ENCODE peak calls at places on chromosomes 3 and 15, in four cellular contexts. One of them, this sample, is unnamed.

GRCh38 chr3:38089163-38089562 is 47.8 kb downstream of the ACAA1 start:
- DNase-seq in HepG2: no peak
- DNase-seq in SK-N-SH: no peak
- DNase-seq in GM12878: no peak
- DNase-seq in this sample: no peak

GRCh38 chr3:172470588-172470987 is 22.3 kb upstream of the GHSR start:
- DNase-seq in HepG2: no peak
- DNase-seq in SK-N-SH: no peak
- DNase-seq in GM12878: no peak
- DNase-seq in this sample: no peak

GRCh38 chr15:84817461-84818081 is 415 bp downstream of the ALPK3 start:
- DNase-seq in HepG2: no peak
- DNase-seq in SK-N-SH: peak; percentile 48
- DNase-seq in GM12878: no peak
- DNase-seq in this sample: no peak

GRCh38 chr15:70152070-70152480 is 54.4 kb upstream of the TLE3 start:
- DNase-seq in HepG2: no peak
- DNase-seq in SK-N-SH: no peak
- DNase-seq in GM12878: no peak
- DNase-seq in this sample: peak; percentile 18

GRCh38 chr15:70703066-70703465 is 60.3 kb downstream of the UACA start:
- DNase-seq in HepG2: no peak
- DNase-seq in SK-N-SH: no peak
- DNase-seq in GM12878: no peak
- DNase-seq in this sample: no peak

GRCh38 chr3:196080517-196080841 is 1.4 kb downstream of the TFRC start:
- DNase-seq in HepG2: no peak
- DNase-seq in SK-N-SH: no peak
- DNase-seq in GM12878: no peak
- DNase-seq in this sample: no peak

GRCh38 chr15:58357529-58358476 is 74.0 kb upstream of the LIPC start:
- DNase-seq in HepG2: no peak
- DNase-seq in SK-N-SH: no peak
- DNase-seq in GM12878: no peak
- DNase-seq in this sample: peak; percentile 76

GRCh38 chr15:69634860-69635259 is 182.2 kb downstream of the RPLP1 start:
- DNase-seq in HepG2: no peak
- DNase-seq in SK-N-SH: no peak
- DNase-seq in GM12878: no peak
- DNase-seq in this sample: no peak

GRCh38 chr15:29170496-29170895 is 99.1 kb downstream of the NSMCE3 start:
- DNase-seq in HepG2: no peak
- DNase-seq in SK-N-SH: no peak
- DNase-seq in GM12878: no peak
- DNase-seq in this sample: no peak

GRCh38 chr3:66077973-66078372 is 39.3 kb upstream of the MAGI1 start:
- DNase-seq in HepG2: no peak
- DNase-seq in SK-N-SH: no peak
- DNase-seq in GM12878: no peak
- DNase-seq in this sample: no peak

DNA sequence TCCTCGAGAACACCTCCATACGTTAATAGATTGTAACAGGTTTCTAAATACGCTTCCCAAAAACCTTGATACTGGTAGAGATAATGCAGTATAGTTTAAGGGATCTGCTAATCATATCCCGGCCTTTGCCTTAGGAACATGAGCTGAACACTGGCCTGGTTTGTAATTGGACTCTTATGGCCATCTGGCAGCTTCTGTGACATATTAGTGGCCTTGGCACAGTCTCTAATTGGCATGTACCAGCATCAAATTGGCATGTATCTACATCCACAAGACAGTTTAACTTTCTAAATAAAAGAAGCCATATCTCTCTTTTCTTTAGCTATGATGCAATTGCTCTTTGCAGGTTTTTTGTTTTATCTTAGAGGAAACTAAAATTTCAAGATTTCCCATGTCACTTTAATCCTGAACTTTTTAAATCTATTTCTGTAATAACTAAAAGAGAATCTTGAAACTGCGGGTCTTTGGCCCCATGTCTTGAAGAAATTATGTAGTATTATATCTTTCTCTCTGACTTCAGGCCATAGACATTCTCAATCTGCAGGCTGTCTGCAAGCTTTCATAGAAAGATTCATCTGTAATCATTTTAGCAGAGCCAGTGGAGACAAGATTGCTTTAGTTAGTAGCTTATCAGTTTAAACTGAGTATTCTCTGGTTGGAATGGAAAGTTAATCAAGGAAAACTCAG is 44.7 kb upstream of the FILIP1L start:
- DNase-seq in HepG2: no peak
- DNase-seq in SK-N-SH: peak; percentile 74
- DNase-seq in GM12878: no peak
- DNase-seq in this sample: no peak
- TF ChIP-seq MXI1 in HepG2: no peak
- TF ChIP-seq MXI1 in SK-N-SH: no peak
- TF ChIP-seq MXI1 in GM12878: no peak
- TF ChIP-seq MXI1 in this sample: no peak

GRCh38 chr3:122322095-122323075 is 2.7 kb upstream of the CSTA start:
- DNase-seq in HepG2: no peak
- DNase-seq in SK-N-SH: no peak
- DNase-seq in GM12878: no peak
- DNase-seq in this sample: no peak
- TF ChIP-seq MXI1 in HepG2: no peak
- TF ChIP-seq MXI1 in SK-N-SH: no peak
- TF ChIP-seq MXI1 in GM12878: no peak
- TF ChIP-seq MXI1 in this sample: no peak

GRCh38 chr3:156816091-156816793 is 9.9 kb upstream of the LEKR1 start:
- DNase-seq in HepG2: no peak
- DNase-seq in SK-N-SH: no peak
- DNase-seq in GM12878: no peak
- DNase-seq in this sample: peak; percentile 79

GRCh38 chr3:156817931-156818765 is 8.0 kb upstream of the LEKR1 start:
- DNase-seq in HepG2: no peak
- DNase-seq in SK-N-SH: no peak
- DNase-seq in GM12878: no peak
- DNase-seq in this sample: no peak

GRCh38 chr3:156818890-156819289 is 7.3 kb upstream of the LEKR1 start:
- DNase-seq in HepG2: no peak
- DNase-seq in SK-N-SH: no peak
- DNase-seq in GM12878: no peak
- DNase-seq in this sample: peak; percentile 74

GRCh38 chr3:156814295-156814694 is 11.9 kb upstream of the LEKR1 start:
- DNase-seq in HepG2: no peak
- DNase-seq in SK-N-SH: no peak
- DNase-seq in GM12878: no peak
- DNase-seq in this sample: no peak

DNA sequence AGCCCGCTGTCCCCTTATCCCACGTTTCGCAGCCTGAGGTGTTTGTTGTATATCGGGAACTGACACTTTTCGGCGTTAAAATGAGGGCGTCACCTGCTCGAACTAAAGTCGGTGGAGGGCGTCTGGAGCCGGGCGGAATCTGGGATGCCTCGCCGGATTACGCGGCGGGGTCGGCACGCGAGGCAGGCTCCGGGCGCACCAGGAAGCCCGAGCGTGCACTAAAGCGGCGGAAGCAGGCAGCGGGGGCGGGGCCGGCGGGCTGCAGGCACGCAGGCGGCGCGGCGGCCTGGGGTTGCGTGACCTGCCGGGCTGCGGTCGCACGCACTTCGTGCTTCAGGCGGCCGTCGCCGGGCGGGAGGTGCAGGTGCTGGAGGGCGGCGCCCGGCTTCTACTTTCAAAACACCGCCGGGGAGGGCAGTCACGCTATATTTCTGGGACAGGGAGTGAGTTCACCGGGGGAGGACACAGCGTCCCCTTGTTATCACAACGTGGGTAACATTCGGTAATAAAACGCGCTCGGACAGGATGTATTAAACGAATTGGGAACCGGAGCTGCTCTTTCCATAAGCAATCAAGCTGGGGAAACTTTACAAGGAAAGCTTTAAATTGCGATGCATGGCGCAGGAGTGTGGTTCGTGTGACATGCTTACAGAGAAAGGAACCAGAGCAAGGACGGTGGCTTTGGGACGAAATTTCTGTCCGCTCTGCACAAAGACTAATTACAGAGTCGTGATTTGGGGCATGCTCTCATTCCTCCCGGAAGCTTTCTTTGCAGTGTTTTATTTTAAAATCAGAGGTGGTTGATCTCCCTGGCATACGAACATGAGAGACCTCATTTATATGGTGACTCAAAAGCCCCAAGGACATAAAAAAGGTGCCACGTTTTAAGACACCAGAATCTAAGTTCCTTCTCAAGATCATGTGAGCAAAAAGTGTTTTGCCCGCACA is 9.1 kb upstream of the LEKR1 start:
- DNase-seq in HepG2: no peak
- DNase-seq in SK-N-SH: peak; percentile 94
- DNase-seq in GM12878: peak; percentile 55
- DNase-seq in this sample: peak; percentile 90
- TF ChIP-seq MXI1 in HepG2: no peak
- TF ChIP-seq MXI1 in SK-N-SH: peak; percentile 85
- TF ChIP-seq MXI1 in GM12878: peak; percentile 85
- TF ChIP-seq MXI1 in this sample: no peak

DNA sequence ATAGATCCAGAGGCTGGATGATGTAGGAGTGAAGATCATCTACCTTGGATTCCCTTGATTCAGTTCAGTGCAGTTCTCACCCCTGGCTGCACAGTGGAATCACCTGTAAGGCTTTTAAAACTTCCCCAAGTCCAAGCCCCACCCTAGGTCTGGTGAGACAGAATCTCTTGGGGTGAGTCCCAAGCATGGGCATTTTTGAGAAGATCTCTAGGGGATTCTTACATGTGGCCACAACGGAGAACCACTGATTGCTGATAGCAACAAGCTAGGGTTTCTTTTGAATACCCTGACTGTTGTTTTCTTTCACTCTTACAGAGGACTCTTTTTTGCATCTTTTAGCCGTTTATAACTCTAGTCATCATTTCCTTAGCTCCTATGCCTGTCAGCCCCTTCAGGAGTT is 204.9 kb upstream of the RASGRP1 start:
- DNase-seq in HepG2: no peak
- DNase-seq in SK-N-SH: no peak
- DNase-seq in GM12878: no peak
- DNase-seq in this sample: no peak
- TF ChIP-seq MXI1 in HepG2: no peak
- TF ChIP-seq MXI1 in SK-N-SH: no peak
- TF ChIP-seq MXI1 in GM12878: no peak
- TF ChIP-seq MXI1 in this sample: no peak

GRCh38 chr3:165526367-165526766 is 310.9 kb downstream of the BCHE start:
- DNase-seq in HepG2: no peak
- DNase-seq in SK-N-SH: no peak
- DNase-seq in GM12878: no peak
- DNase-seq in this sample: no peak
- TF ChIP-seq MXI1 in HepG2: no peak
- TF ChIP-seq MXI1 in SK-N-SH: no peak
- TF ChIP-seq MXI1 in GM12878: no peak
- TF ChIP-seq MXI1 in this sample: no peak

GRCh38 chr15:37015476-37015875 is 84.9 kb downstream of the MEIS2 start:
- DNase-seq in HepG2: no peak
- DNase-seq in SK-N-SH: no peak
- DNase-seq in GM12878: no peak
- DNase-seq in this sample: no peak
- TF ChIP-seq MXI1 in HepG2: no peak
- TF ChIP-seq MXI1 in SK-N-SH: no peak
- TF ChIP-seq MXI1 in GM12878: no peak
- TF ChIP-seq MXI1 in this sample: no peak

This sample was measured in IMR-90.